ENCODE peak calls at places on chromosomes 6 and 20, in six cellular contexts. W is stimulated activated CD4-positive, alpha-beta T cell treated with anti-CD3 and anti-CD28 coated beads, Interleukin-1b, Interleukin-23, amount 100 ng/mL, for 48 hours; V is CD8-positive, alpha-beta memory T cell; P is NCI-H2171; J is SIG-M5; R is RPMI8226. T is an unnamed sample.

GRCh38 chr6:93468291-93468690 is 48.9 kb upstream of the EPHA7 start:
- DNase-seq in W (no peak), V (no peak), R (no peak), J (no peak), P (no peak), T (no peak)

GRCh38 chr6:129938242-129939020 is 77.3 kb upstream of the TMEM244 start:
- DNase-seq in V (no peak), R (no peak), J (no peak), W (no peak), P (no peak), T (no peak)

GRCh38 chr6:112030965-112031660 is 22.8 kb upstream of the CCN6 start:
- DNase-seq in V (no peak), J (no peak), P (no peak), W (no peak), R (no peak), T (no peak)

GRCh38 chr6:42745083-42745637 is 743 bp downstream of the TBCC start:
- DNase-seq in W (peak), P (no peak), R (peak), V (no peak), J (no peak), T (no peak)

GRCh38 chr20:40160151-40160550 is 528.9 kb downstream of the MAFB start:
- DNase-seq in P (peak), W (no peak), J (peak), R (peak), V (no peak), T (no peak)

GRCh38 chr6:31889331-31889972 is 8.0 kb downstream of the EHMT2 start:
- DNase-seq in R (no peak), J (no peak), W (no peak), P (no peak), V (no peak), T (no peak)

GRCh38 chr20:4666001-4666470 is 55.7 kb upstream of the PRND start:
- DNase-seq in P (no peak), W (peak), J (peak), V (no peak), R (no peak), T (peak)

GRCh38 chr20:59525500-59526241 is 78.7 kb upstream of the PHACTR3 start:
- DNase-seq in R (peak), J (no peak), W (peak), P (peak), V (no peak), T (peak)

GRCh38 chr6:118263929-118264486 is 284.1 kb upstream of the PLN start:
- DNase-seq in R (no peak), P (no peak), V (no peak), J (no peak), W (no peak), T (no peak)